ENCODE peak calls at places on chromosomes 5 and 9, in four cellular contexts. E is CD4-positive, CD25-positive, alpha-beta regulatory T cell; Y is heart right ventricle; H is naive thymus-derived CD4-positive, alpha-beta T cell. V is an unnamed sample.

GRCh38 chr5:10457682-10458574 is 16.2 kb downstream of the ROPN1L start:
- DNase-seq in E (no peak), Y (peak; percentile 34), H (no peak), V (no peak)

GRCh38 chr9:110919609-110920008 is 118.7 kb downstream of the LPAR1 start:
- DNase-seq in E (no peak), Y (peak; percentile 21), H (no peak), V (no peak)

GRCh38 chr5:55800924-55801323 is 50.2 kb upstream of the IL31RA start:
- DNase-seq in E (no peak), Y (no peak), H (no peak), V (no peak)

GRCh38 chr9:114824130-114824529 is 18.3 kb upstream of the TNFSF15 start:
- DNase-seq in E (no peak), Y (no peak), H (no peak), V (no peak)

GRCh38 chr9:79774356-79774755 is 202.6 kb downstream of the TLE4 start:
- DNase-seq in E (no peak), Y (no peak), H (no peak), V (no peak)

GRCh38 chr5:669842-670395 is 23.2 kb downstream of the TPPP start:
- DNase-seq in E (no peak), Y (no peak), H (no peak), V (no peak)

GRCh38 chr9:89747589-89747988 is 142.8 kb downstream of the GADD45G start:
- DNase-seq in E (no peak), Y (no peak), H (no peak), V (no peak)

GRCh38 chr9:92679413-92680165 is 9.7 kb upstream of the IPPK start:
- DNase-seq in E (no peak), Y (no peak), H (no peak), V (no peak)

GRCh38 chr9:134328841-134329575 is 2.8 kb downstream of the RXRA start:
- DNase-seq in E (no peak), Y (peak; percentile 60), H (no peak), V (no peak)

GRCh38 chr5:17132444-17133083 is 84.9 kb upstream of the BASP1 start:
- DNase-seq in E (peak; percentile 5), Y (no peak), H (no peak), V (no peak)

GRCh38 chr9:2761424-2761823 is 44.1 kb downstream of the KCNV2 start:
- DNase-seq in E (no peak), Y (no peak), H (no peak), V (no peak)

GRCh38 chr5:154449786-154450185 is 4.0 kb downstream of the SAP30L start:
- DNase-seq in E (no peak), Y (no peak), H (no peak), V (no peak)

GRCh38 chr5:180648658-180649296 is 623 bp downstream of the FLT4 start:
- DNase-seq in E (peak; percentile 5), Y (no peak), H (no peak), V (no peak)

GRCh38 chr9:112664541-112664940 is 53.4 kb downstream of the INIP start:
- DNase-seq in E (no peak), Y (no peak), H (no peak), V (no peak)

GRCh38 chr5:7813007-7813406 is 37.9 kb downstream of the CFAP90 start:
- DNase-seq in E (no peak), Y (no peak), H (no peak), V (no peak)

GRCh38 chr5:74251106-74252032 is 389.2 kb downstream of the ENC1 start:
- DNase-seq in E (no peak), Y (peak; percentile 50), H (no peak), V (no peak)

DNA sequence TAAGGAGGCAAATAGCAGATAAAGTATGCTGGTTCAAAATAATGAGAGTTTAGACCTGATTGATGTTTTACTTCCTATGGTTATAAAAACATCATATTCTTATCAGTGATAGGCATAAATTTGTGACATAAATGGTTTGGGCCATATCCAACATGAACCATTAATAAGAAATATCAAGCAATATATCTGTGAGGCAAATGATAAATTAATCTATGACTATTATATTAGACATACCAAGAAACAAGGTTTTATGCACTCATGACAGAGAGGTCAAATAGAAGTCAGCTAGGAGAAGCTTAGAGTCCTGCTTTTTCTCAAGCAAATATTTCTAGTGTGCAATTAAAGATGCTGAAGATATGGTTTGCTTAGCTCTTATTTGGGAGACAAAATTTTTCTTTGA is 10.4 kb downstream of the SMIM3 start:
- DNase-seq in E (no peak), Y (no peak), H (no peak), V (no peak)
- H3K4me1 ChIP-seq in E (peaks cover 18% of the 10 kb centered on the region), Y (peaks cover 82% of the 10 kb centered on the region), H (peaks cover 20% of the 10 kb centered on the region), V (no peaks in the 10 kb centered on the region)

DNA sequence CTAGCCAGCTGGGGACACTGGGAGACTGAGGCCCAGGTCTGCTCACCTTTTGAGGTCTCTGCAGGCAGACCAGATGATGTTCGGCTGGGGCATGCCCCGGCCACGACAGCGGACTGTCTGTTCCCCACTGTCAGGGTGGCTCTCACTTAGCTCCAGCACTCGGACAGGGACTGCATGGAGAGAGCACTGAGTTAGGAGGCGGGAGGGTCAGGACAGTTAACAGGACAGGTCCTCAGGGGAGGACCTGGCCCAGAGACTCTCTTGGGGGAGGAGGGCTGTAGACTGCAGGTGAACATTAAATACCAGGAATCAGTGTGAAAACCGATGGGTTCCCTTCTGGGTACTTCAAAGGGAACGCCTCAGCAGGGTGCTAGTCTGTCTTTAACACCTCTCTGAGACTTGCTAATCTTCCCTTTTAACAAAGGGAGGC is 25.1 kb downstream of the PDGFRB start:
- DNase-seq in E (no peak), Y (no peak), H (no peak), V (no peak)
- H3K4me1 ChIP-seq in E (no peaks in the 10 kb centered on the region), Y (peaks cover 53% of the 10 kb centered on the region), H (no peaks in the 10 kb centered on the region), V (peaks cover 4% of the 10 kb centered on the region)

DNA sequence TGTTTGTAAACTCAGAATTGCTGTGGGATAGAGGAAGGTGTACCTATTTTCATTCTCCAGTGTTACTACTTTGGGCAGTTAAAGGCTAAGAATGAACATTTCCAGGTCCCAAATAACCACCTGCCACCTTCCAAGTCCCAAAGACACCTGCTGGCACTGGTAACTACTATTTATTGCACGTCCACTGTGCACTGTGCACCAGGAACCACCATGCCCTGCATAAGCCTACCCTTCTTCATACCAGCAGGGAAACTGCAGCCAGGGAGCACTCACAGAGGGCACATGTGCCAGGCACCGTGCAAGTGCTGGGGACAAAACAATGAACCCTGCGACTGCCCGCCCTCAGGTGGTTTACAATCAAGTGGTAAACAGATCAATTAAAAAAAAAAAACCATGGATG is 34.9 kb downstream of the RAPGEF1 start:
- DNase-seq in E (no peak), Y (no peak), H (no peak), V (no peak)
- H3K4me1 ChIP-seq in E (peaks cover 45% of the 10 kb centered on the region), Y (peaks cover 94% of the 10 kb centered on the region), H (peaks cover 13% of the 10 kb centered on the region), V (peaks cover 5% of the 10 kb centered on the region)

DNA sequence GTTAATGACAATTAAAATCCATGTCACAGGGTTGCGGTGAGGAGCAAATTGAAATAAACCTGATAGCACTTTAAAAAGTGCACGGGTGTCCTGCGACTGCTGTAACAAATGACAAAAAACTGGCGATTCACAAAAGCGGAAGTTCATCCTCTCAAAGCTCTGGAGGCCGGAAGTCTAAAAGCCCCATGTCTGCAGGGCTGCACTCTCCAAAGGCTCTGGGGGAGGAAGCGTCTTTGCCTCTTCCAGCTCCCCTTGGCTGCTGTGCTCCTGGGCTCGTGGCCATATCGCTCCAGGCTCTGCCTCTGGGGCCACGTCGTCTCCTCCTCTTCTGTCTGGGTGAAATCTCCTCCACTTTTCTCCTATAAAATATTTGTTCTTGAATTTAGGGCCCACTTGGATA is 273.9 kb upstream of the IRX2 start:
- DNase-seq in E (no peak), Y (no peak), H (no peak), V (no peak)
- H3K4me1 ChIP-seq in E (no peaks in the 10 kb centered on the region), Y (no peaks in the 10 kb centered on the region), H (no peaks in the 10 kb centered on the region), V (peaks cover 2% of the 10 kb centered on the region)

V was measured in iPS DF 6.9.